ENCODE peak calls at places on chromosomes 3 and 15, in seven cellular contexts. Z is adrenal gland, X is cardiac muscle cell, H is thyroid gland, C is AG04450, A is heart left ventricle, T is stomach. F is an unnamed sample.

GRCh38 chr3:42123012-42123581 is 31.9 kb downstream of the TRAK1 start:
- DNase-seq in C (no peak), T (no peak), X (no peak), Z (no peak), A (peak), H (peak), F (peak)

GRCh38 chr3:134060561-134061385 is 31.0 kb upstream of the SLCO2A1 start:
- DNase-seq in Z (no peak), T (no peak), H (no peak), A (no peak), C (no peak), X (no peak), F (no peak)

GRCh38 chr3:126959921-126960603 is 22.9 kb upstream of the PLXNA1 start:
- DNase-seq in Z (no peak), A (no peak), C (no peak), X (no peak), T (no peak), H (no peak), F (no peak)

GRCh38 chr3:172057624-172058023 is 18.2 kb downstream of the FNDC3B start:
- DNase-seq in T (no peak), Z (no peak), H (no peak), C (no peak), X (no peak), A (no peak), F (no peak)

GRCh38 chr15:59764775-59765174 is 75.7 kb upstream of the BNIP2 start:
- DNase-seq in Z (no peak), C (no peak), H (no peak), A (no peak), T (no peak), X (no peak), F (no peak)

GRCh38 chr3:124814620-124815421 is 72.3 kb downstream of the ITGB5 start:
- DNase-seq in T (peak), C (no peak), X (no peak), H (no peak), A (no peak), Z (no peak), F (no peak)

GRCh38 chr15:68028137-68028771 is 25.9 kb upstream of the PIAS1 start:
- DNase-seq in X (no peak), T (no peak), Z (no peak), C (no peak), H (no peak), A (no peak), F (no peak)

GRCh38 chr15:89591834-89592233 is 16.6 kb downstream of the TICRR start:
- DNase-seq in X (no peak), T (no peak), H (no peak), C (no peak), Z (no peak), A (no peak), F (no peak)

GRCh38 chr15:70593795-70594194 is 169.6 kb downstream of the UACA start:
- DNase-seq in Z (no peak), C (no peak), A (no peak), T (no peak), X (no peak), H (no peak), F (no peak)

GRCh38 chr3:31278532-31278931 is 254.2 kb upstream of the STT3B start:
- DNase-seq in C (no peak), H (no peak), X (no peak), T (no peak), A (no peak), Z (no peak), F (no peak)

GRCh38 chr3:31274406-31275024 is 258.2 kb upstream of the STT3B start:
- DNase-seq in Z (no peak), C (no peak), X (no peak), T (no peak), H (no peak), A (no peak), F (no peak)

GRCh38 chr3:31275038-31275562 is 257.6 kb upstream of the STT3B start:
- DNase-seq in H (no peak), X (no peak), C (peak), Z (peak), A (no peak), T (peak), F (no peak)

GRCh38 chr3:31277582-31277981 is 255.1 kb upstream of the STT3B start:
- DNase-seq in X (no peak), C (no peak), H (no peak), Z (no peak), T (no peak), A (peak), F (no peak)

GRCh38 chr3:31275583-31275982 is 257.1 kb upstream of the STT3B start:
- DNase-seq in X (no peak), A (no peak), T (no peak), Z (no peak), C (no peak), H (no peak), F (no peak)
- H3K27ac ChIP-seq in X (no peak), A (no peak), T (peak), Z (no peak), C (no peak), H (no peak), F (no peak)

GRCh38 chr3:66823010-66823399 is 175.1 kb upstream of the KBTBD8 start:
- DNase-seq in T (no peak), H (no peak), X (no peak), A (no peak), Z (no peak), C (no peak), F (no peak)
- H3K27ac ChIP-seq in T (peak), H (no peak), X (no peak), A (no peak), Z (no peak), C (no peak), F (no peak)

GRCh38 chr3:4821975-4822374 is 157.3 kb upstream of the BHLHE40 start:
- DNase-seq in C (no peak), A (no peak), T (peak), Z (no peak), H (peak), X (no peak), F (no peak)
- H3K27ac ChIP-seq in C (no peak), A (no peak), T (peak), Z (no peak), H (peak), X (no peak), F (no peak)

DNA sequence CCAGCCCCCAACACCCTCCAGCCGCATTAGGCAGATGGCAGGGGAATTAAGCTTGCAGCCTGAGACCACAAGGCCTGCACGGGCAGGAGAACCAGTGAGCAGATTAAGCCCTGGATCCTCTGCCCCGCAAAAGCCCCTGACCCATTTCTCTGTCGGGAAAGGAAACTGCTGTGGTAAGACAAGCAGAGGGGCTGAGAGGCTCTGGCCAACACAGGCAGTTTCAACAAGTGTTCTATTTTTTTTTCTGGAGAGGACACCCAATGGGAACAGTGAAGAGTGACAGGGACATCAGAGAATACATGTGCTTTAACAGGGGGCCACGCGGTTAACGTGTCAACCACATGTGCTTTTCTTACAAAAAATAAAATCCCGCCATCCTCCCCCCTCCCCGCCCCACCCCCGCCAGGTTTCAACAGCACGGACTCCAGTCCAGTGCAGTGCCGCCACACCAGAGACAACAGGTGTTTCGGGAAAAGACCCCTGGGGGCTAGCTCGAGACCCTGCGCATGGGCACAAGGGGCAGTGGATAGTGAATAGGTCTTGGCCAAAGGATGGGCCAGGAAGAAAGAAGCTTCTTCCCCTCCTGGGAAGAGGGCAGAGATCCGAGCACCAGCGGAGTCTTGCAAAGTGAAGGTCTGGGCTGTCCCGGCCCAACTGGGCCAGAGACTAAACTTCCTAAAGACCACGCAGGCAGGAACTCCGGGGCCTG is 809 bp downstream of the FYCO1 start:
- DNase-seq in T (no peak), H (no peak), Z (peak), X (no peak), A (peak), C (no peak), F (no peak)
- H3K27ac ChIP-seq in T (peak), H (peak), Z (peak), X (peak), A (peak), C (peak), F (peak)

F was measured in right cardiac atrium.